ENCODE peak calls at places on chromosomes 12 and 14, in nine cellular contexts. R, G, S, J, Z, V, H, N and X are unnamed samples.

GRCh38 chr14:70665448-70666363 is 24.0 kb downstream of the TTC9 start:
- DNase-seq in S (no peak), V (no peak), H (no peak), G (no peak), R (no peak), J (peak), N (peak), Z (peak), X (peak)

GRCh38 chr12:57280234-57281062 is 29.5 kb upstream of the STAC3 start:
- DNase-seq in N (peak), Z (peak), V (peak), J (peak), R (no peak), S (peak), G (peak), H (peak), X (peak)

GRCh38 chr12:26863515-26863914 is 30.5 kb upstream of the ITPR2 start:
- DNase-seq in G (no peak), R (no peak), J (no peak), H (no peak), N (no peak), Z (no peak), S (no peak), V (peak), X (peak)

GRCh38 chr12:70736775-70737174 is 99.5 kb upstream of the PTPRB start:
- DNase-seq in R (no peak), H (no peak), Z (no peak), J (no peak), S (no peak), N (no peak), G (no peak), V (no peak), X (peak)

GRCh38 chr12:4997939-4998338 is 45.7 kb upstream of the KCNA5 start:
- DNase-seq in N (peak), R (no peak), G (peak), V (peak), S (no peak), H (no peak), J (peak), Z (peak), X (peak)

GRCh38 chr12:102634216-102634615 is 153.9 kb upstream of the IGF1 start:
- DNase-seq in N (peak), H (no peak), V (peak), J (no peak), S (no peak), Z (peak), R (no peak), G (peak), X (no peak)

GRCh38 chr14:95601650-95602049 is 66.8 kb downstream of the GLRX5 start:
- DNase-seq in H (no peak), G (no peak), V (no peak), N (no peak), R (no peak), J (no peak), Z (no peak), S (no peak), X (peak)

GRCh38 chr12:68113644-68114043 is 45.9 kb downstream of the IFNG start:
- DNase-seq in N (no peak), H (peak), S (no peak), R (no peak), J (no peak), V (no peak), Z (no peak), G (no peak), X (peak)

GRCh38 chr14:39050389-39050788 is 52.6 kb downstream of the SEC23A start:
- DNase-seq in N (peak), J (peak), G (no peak), R (no peak), V (peak), S (peak), Z (peak), H (no peak), X (no peak)

GRCh38 chr14:50675597-50675996 is 7.5 kb upstream of the SAV1 start:
- DNase-seq in R (no peak), J (peak), V (no peak), H (no peak), S (no peak), N (peak), G (no peak), Z (no peak), X (no peak)

GRCh38 chr14:85421166-85421877 is 108.6 kb upstream of the FLRT2 start:
- DNase-seq in V (peak), S (no peak), J (no peak), Z (peak), G (no peak), R (no peak), N (peak), H (no peak), X (no peak)

GRCh38 chr14:76267322-76268012 is 108.5 kb upstream of the ESRRB start:
- DNase-seq in Z (peak), V (peak), S (no peak), J (no peak), N (peak), R (peak), H (no peak), G (no peak), X (peak)

GRCh38 chr14:65850429-65851145 is 438.1 kb downstream of the FUT8 start:
- DNase-seq in G (no peak), H (peak), V (no peak), J (no peak), N (no peak), R (no peak), Z (no peak), S (no peak), X (peak)

GRCh38 chr12:93111791-93112208 is 182.7 kb upstream of the EEA1 start:
- DNase-seq in Z (no peak), R (no peak), J (no peak), G (no peak), S (peak), V (no peak), N (no peak), H (no peak), X (no peak)

GRCh38 chr12:56192582-56192981 is 3.3 kb upstream of the SMARCC2 start:
- DNase-seq in J (no peak), S (no peak), V (no peak), R (no peak), H (no peak), G (no peak), N (no peak), Z (no peak), X (no peak)

GRCh38 chr12:110180591-110181005 is 56.4 kb downstream of the IFT81 start:
- DNase-seq in Z (no peak), S (no peak), N (peak), V (peak), G (no peak), R (no peak), J (no peak), H (no peak), X (no peak)

GRCh38 chr12:1947081-1947480 is 28.6 kb upstream of the CACNA2D4 start:
- DNase-seq in R (no peak), J (no peak), N (peak), H (no peak), G (no peak), Z (no peak), S (no peak), V (peak), X (no peak)

GRCh38 chr12:9957834-9958233 is 13.4 kb upstream of the CLEC12A start:
- DNase-seq in H (no peak), S (no peak), J (no peak), N (no peak), Z (no peak), R (no peak), G (no peak), V (no peak), X (no peak)

GRCh38 chr14:23160924-23161522 is 22.4 kb downstream of the SLC7A8 start:
- DNase-seq in Z (peak), V (peak), G (peak), N (peak), H (no peak), J (peak), S (no peak), R (no peak), X (peak)

GRCh38 chr14:57461777-57462320 is 31.8 kb downstream of the CCDC198 start:
- DNase-seq in G (no peak), Z (no peak), R (no peak), S (no peak), J (peak), N (no peak), H (no peak), V (no peak), X (no peak)

GRCh38 chr12:56905852-56906251 is 28.4 kb downstream of the SDR9C7 start:
- DNase-seq in G (no peak), J (no peak), Z (no peak), V (no peak), H (no peak), N (no peak), S (no peak), R (no peak), X (no peak)

GRCh38 chr12:89355243-89356068 is 3.2 kb upstream of the DUSP6 start:
- DNase-seq in N (no peak), G (no peak), V (no peak), R (no peak), H (no peak), S (no peak), J (peak), Z (no peak), X (no peak)

GRCh38 chr14:50736932-50737419 is 68.9 kb upstream of the SAV1 start:
- DNase-seq in Z (no peak), H (no peak), N (no peak), R (no peak), G (no peak), J (no peak), S (no peak), V (no peak), X (no peak)

GRCh38 chr12:117049295-117049694 is 49.9 kb downstream of the TESC start:
- DNase-seq in H (no peak), S (no peak), V (peak), Z (no peak), R (no peak), N (no peak), J (no peak), G (no peak), X (no peak)

GRCh38 chr14:64536488-64537245 is 3.9 kb upstream of the HSPA2 start:
- DNase-seq in R (no peak), G (no peak), Z (no peak), V (peak), S (no peak), J (no peak), N (peak), H (no peak), X (no peak)

GRCh38 chr12:69916541-69917270 is 91.7 kb downstream of the MYRFL start:
- DNase-seq in Z (no peak), H (no peak), R (no peak), N (peak), V (peak), J (no peak), G (no peak), S (no peak), X (no peak)

GRCh38 chr12:57165741-57166140 is 18.3 kb upstream of the LRP1-AS start:
- DNase-seq in J (peak), N (peak), V (peak), G (no peak), R (no peak), Z (peak), H (no peak), S (no peak), X (peak)